ENCODE peak calls at places on chromosomes 13 and 19, in ten cellular contexts. One of them, this sample, is unnamed. For H3K4me1, the result is how much of the 10 kb centered on the place peaks cover.

GRCh38 chr19:54473071-54473941 is at the start of gene CDC42EP5:
- DNase-seq in mammary epithelial cell: peak
- DNase-seq in neuronal stem cell: no peak
- DNase-seq in CD8-positive, alpha-beta T cell: no peak
- DNase-seq in heart right ventricle: peak
- DNase-seq in A549: no peak
- DNase-seq in gastrocnemius medialis: no peak
- DNase-seq in HCT116: no peak
- DNase-seq in neural progenitor cell: peak
- DNase-seq in HepG2: no peak
- DNase-seq in this sample: peak

GRCh38 chr13:91134773-91135124 is 212.7 kb upstream of the MIR17HG start:
- DNase-seq in gastrocnemius medialis: no peak
- DNase-seq in neural progenitor cell: no peak
- DNase-seq in mammary epithelial cell: no peak
- DNase-seq in heart right ventricle: no peak
- DNase-seq in HepG2: no peak
- DNase-seq in CD8-positive, alpha-beta T cell: no peak
- DNase-seq in HCT116: no peak
- DNase-seq in A549: no peak
- DNase-seq in neuronal stem cell: no peak
- DNase-seq in this sample: no peak

GRCh38 chr19:3276341-3276799 is 51.9 kb downstream of the CELF5 start:
- DNase-seq in HepG2: peak
- DNase-seq in mammary epithelial cell: peak
- DNase-seq in HCT116: peak
- DNase-seq in neuronal stem cell: no peak
- DNase-seq in heart right ventricle: no peak
- DNase-seq in CD8-positive, alpha-beta T cell: peak
- DNase-seq in neural progenitor cell: peak
- DNase-seq in A549: peak
- DNase-seq in gastrocnemius medialis: no peak
- DNase-seq in this sample: no peak

GRCh38 chr13:30874111-30874510 is 32.0 kb upstream of the MEDAG start:
- DNase-seq in neural progenitor cell: no peak
- DNase-seq in gastrocnemius medialis: no peak
- DNase-seq in CD8-positive, alpha-beta T cell: no peak
- DNase-seq in heart right ventricle: no peak
- DNase-seq in neuronal stem cell: no peak
- DNase-seq in A549: no peak
- DNase-seq in HepG2: no peak
- DNase-seq in HCT116: no peak
- DNase-seq in mammary epithelial cell: no peak
- DNase-seq in this sample: no peak

GRCh38 chr13:79435549-79435948 is 29.5 kb upstream of the RBM26 start:
- DNase-seq in A549: no peak
- DNase-seq in neuronal stem cell: no peak
- DNase-seq in HepG2: no peak
- DNase-seq in HCT116: no peak
- DNase-seq in mammary epithelial cell: peak
- DNase-seq in neural progenitor cell: no peak
- DNase-seq in gastrocnemius medialis: no peak
- DNase-seq in heart right ventricle: no peak
- DNase-seq in CD8-positive, alpha-beta T cell: no peak
- DNase-seq in this sample: no peak

GRCh38 chr13:113023694-113024430 is 54.8 kb downstream of the MCF2L start:
- DNase-seq in neuronal stem cell: no peak
- DNase-seq in gastrocnemius medialis: no peak
- DNase-seq in CD8-positive, alpha-beta T cell: no peak
- DNase-seq in HCT116: no peak
- DNase-seq in neural progenitor cell: no peak
- DNase-seq in mammary epithelial cell: no peak
- DNase-seq in heart right ventricle: peak
- DNase-seq in HepG2: peak
- DNase-seq in A549: no peak
- DNase-seq in this sample: no peak

GRCh38 chr13:23921451-23921888 is 24.2 kb upstream of the C1QTNF9B start:
- DNase-seq in HCT116: peak
- DNase-seq in A549: no peak
- DNase-seq in HepG2: peak
- DNase-seq in heart right ventricle: no peak
- DNase-seq in neuronal stem cell: peak
- DNase-seq in CD8-positive, alpha-beta T cell: no peak
- DNase-seq in mammary epithelial cell: peak
- DNase-seq in gastrocnemius medialis: no peak
- DNase-seq in neural progenitor cell: peak
- DNase-seq in this sample: no peak

GRCh38 chr13:105518086-105518485 is 1017.4 kb downstream of the EFNB2 start:
- DNase-seq in heart right ventricle: no peak
- DNase-seq in neuronal stem cell: no peak
- DNase-seq in neural progenitor cell: no peak
- DNase-seq in CD8-positive, alpha-beta T cell: no peak
- DNase-seq in mammary epithelial cell: no peak
- DNase-seq in HCT116: no peak
- DNase-seq in gastrocnemius medialis: no peak
- DNase-seq in A549: no peak
- DNase-seq in HepG2: no peak
- DNase-seq in this sample: no peak

GRCh38 chr19:811511-812048 is 10.2 kb downstream of the PLPPR3 start:
- DNase-seq in gastrocnemius medialis: no peak
- DNase-seq in CD8-positive, alpha-beta T cell: no peak
- DNase-seq in A549: no peak
- DNase-seq in HepG2: no peak
- DNase-seq in heart right ventricle: no peak
- DNase-seq in neural progenitor cell: no peak
- DNase-seq in mammary epithelial cell: no peak
- DNase-seq in neuronal stem cell: no peak
- DNase-seq in HCT116: no peak
- DNase-seq in this sample: no peak

GRCh38 chr13:32408296-32408998 is 19.5 kb downstream of the N4BP2L1 start:
- DNase-seq in neural progenitor cell: no peak
- DNase-seq in gastrocnemius medialis: no peak
- DNase-seq in HepG2: no peak
- DNase-seq in HCT116: no peak
- DNase-seq in CD8-positive, alpha-beta T cell: no peak
- DNase-seq in heart right ventricle: no peak
- DNase-seq in neuronal stem cell: no peak
- DNase-seq in mammary epithelial cell: no peak
- DNase-seq in A549: no peak
- DNase-seq in this sample: no peak

GRCh38 chr19:34994286-34994642 is 5.9 kb upstream of the GRAMD1A start:
- DNase-seq in gastrocnemius medialis: no peak
- DNase-seq in neuronal stem cell: no peak
- DNase-seq in mammary epithelial cell: no peak
- DNase-seq in A549: no peak
- DNase-seq in neural progenitor cell: no peak
- DNase-seq in CD8-positive, alpha-beta T cell: no peak
- DNase-seq in heart right ventricle: no peak
- DNase-seq in HCT116: no peak
- DNase-seq in HepG2: no peak
- DNase-seq in this sample: no peak

GRCh38 chr13:79589605-79590511 is 108.9 kb downstream of the NDFIP2 start:
- DNase-seq in neural progenitor cell: no peak
- DNase-seq in neuronal stem cell: no peak
- DNase-seq in A549: no peak
- DNase-seq in heart right ventricle: no peak
- DNase-seq in HepG2: no peak
- DNase-seq in CD8-positive, alpha-beta T cell: no peak
- DNase-seq in HCT116: no peak
- DNase-seq in gastrocnemius medialis: no peak
- DNase-seq in mammary epithelial cell: peak
- DNase-seq in this sample: no peak

GRCh38 chr19:49595006-49595818 is 4.2 kb downstream of the PRR12 start:
- DNase-seq in HCT116: no peak
- DNase-seq in A549: no peak
- DNase-seq in CD8-positive, alpha-beta T cell: no peak
- DNase-seq in neural progenitor cell: no peak
- DNase-seq in gastrocnemius medialis: no peak
- DNase-seq in mammary epithelial cell: no peak
- DNase-seq in HepG2: no peak
- DNase-seq in heart right ventricle: no peak
- DNase-seq in neuronal stem cell: no peak
- DNase-seq in this sample: no peak

DNA sequence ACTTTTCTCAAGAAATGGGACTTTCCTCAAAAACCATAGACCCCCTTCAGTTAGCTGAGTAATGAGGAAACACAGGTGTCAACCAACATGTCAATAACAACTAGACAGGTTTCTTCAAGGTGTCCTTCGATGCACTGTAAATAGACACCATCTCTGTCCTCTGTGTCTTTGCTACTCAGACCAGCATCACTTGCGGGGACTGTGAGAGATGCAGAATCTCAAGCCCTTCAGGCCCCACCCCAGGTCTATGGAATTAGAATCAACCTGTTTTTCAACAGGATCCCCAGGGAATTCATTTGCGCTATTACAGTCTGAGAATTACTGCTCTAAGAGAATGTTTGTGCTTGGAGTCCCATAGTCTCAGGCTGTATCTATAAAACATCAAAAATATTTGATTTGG is 469.9 kb downstream of the COG6 start:
- DNase-seq in A549: no peak
- DNase-seq in CD8-positive, alpha-beta T cell: no peak
- DNase-seq in HepG2: no peak
- DNase-seq in neuronal stem cell: no peak
- DNase-seq in HCT116: no peak
- DNase-seq in gastrocnemius medialis: no peak
- DNase-seq in mammary epithelial cell: no peak
- DNase-seq in heart right ventricle: no peak
- DNase-seq in neural progenitor cell: no peak
- DNase-seq in this sample: no peak
- H3K27ac ChIP-seq in A549: no peak
- H3K27ac ChIP-seq in CD8-positive, alpha-beta T cell: no peak
- H3K27ac ChIP-seq in HepG2: no peak
- H3K27ac ChIP-seq in neuronal stem cell: no peak
- H3K27ac ChIP-seq in HCT116: no peak
- H3K27ac ChIP-seq in gastrocnemius medialis: no peak
- H3K27ac ChIP-seq in mammary epithelial cell: no peak
- H3K27ac ChIP-seq in heart right ventricle: no peak
- H3K27ac ChIP-seq in neural progenitor cell: no peak
- H3K27ac ChIP-seq in this sample: no peak

DNA sequence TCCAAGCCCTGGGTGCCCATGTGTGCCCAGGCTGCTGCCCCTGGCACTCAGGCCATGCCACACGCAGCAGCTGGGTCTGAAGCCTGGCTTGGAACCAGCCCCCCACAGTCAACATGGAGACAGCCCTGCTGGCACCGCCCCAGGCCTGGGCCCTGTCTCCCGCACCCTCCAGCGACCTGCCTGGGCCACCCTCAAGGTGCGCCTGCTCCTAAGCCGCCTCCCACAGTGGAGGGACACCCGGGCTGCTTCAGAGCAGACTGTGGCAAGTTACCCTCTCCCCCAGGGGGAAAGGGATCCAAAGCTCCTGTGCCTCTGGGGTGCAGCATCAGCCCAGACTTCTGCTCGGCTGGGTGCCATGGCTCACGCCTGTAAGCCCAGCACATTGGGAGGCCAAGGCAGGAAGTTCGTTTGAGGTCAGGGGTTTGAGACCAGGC is 15.8 kb downstream of the ELL start:
- DNase-seq in gastrocnemius medialis: no peak
- DNase-seq in heart right ventricle: peak
- DNase-seq in mammary epithelial cell: no peak
- DNase-seq in neural progenitor cell: no peak
- DNase-seq in A549: no peak
- DNase-seq in CD8-positive, alpha-beta T cell: no peak
- DNase-seq in neuronal stem cell: no peak
- DNase-seq in HCT116: no peak
- DNase-seq in HepG2: no peak
- DNase-seq in this sample: no peak
- H3K4me1 ChIP-seq in gastrocnemius medialis: half or more
- H3K4me1 ChIP-seq in heart right ventricle: half or more
- H3K4me1 ChIP-seq in mammary epithelial cell: under half
- H3K4me1 ChIP-seq in neural progenitor cell: under half
- H3K4me1 ChIP-seq in A549: under half
- H3K4me1 ChIP-seq in CD8-positive, alpha-beta T cell: half or more
- H3K4me1 ChIP-seq in neuronal stem cell: under half
- H3K4me1 ChIP-seq in HCT116: under half
- H3K4me1 ChIP-seq in HepG2: half or more
- H3K4me1 ChIP-seq in this sample: half or more

GRCh38 chr19:10818306-10819123 is 17.5 kb downstream of the TMED1 start:
- DNase-seq in neuronal stem cell: no peak
- DNase-seq in A549: no peak
- DNase-seq in CD8-positive, alpha-beta T cell: no peak
- DNase-seq in gastrocnemius medialis: no peak
- DNase-seq in HCT116: no peak
- DNase-seq in mammary epithelial cell: no peak
- DNase-seq in neural progenitor cell: no peak
- DNase-seq in heart right ventricle: no peak
- DNase-seq in HepG2: no peak
- DNase-seq in this sample: no peak
- H3K4me3 ChIP-seq in neuronal stem cell: no peak
- H3K4me3 ChIP-seq in A549: no peak
- H3K4me3 ChIP-seq in CD8-positive, alpha-beta T cell: no peak
- H3K4me3 ChIP-seq in gastrocnemius medialis: no peak
- H3K4me3 ChIP-seq in HCT116: no peak
- H3K4me3 ChIP-seq in mammary epithelial cell: no peak
- H3K4me3 ChIP-seq in neural progenitor cell: no peak
- H3K4me3 ChIP-seq in heart right ventricle: peak
- H3K4me3 ChIP-seq in HepG2: no peak
- H3K4me3 ChIP-seq in this sample: peak

GRCh38 chr13:28286263-28286662 is 147.9 kb downstream of the PAN3 start:
- DNase-seq in CD8-positive, alpha-beta T cell: no peak
- DNase-seq in HCT116: no peak
- DNase-seq in heart right ventricle: no peak
- DNase-seq in A549: no peak
- DNase-seq in HepG2: no peak
- DNase-seq in gastrocnemius medialis: no peak
- DNase-seq in neuronal stem cell: no peak
- DNase-seq in neural progenitor cell: no peak
- DNase-seq in mammary epithelial cell: no peak
- DNase-seq in this sample: no peak
- H3K27ac ChIP-seq in CD8-positive, alpha-beta T cell: no peak
- H3K27ac ChIP-seq in HCT116: no peak
- H3K27ac ChIP-seq in heart right ventricle: no peak
- H3K27ac ChIP-seq in A549: no peak
- H3K27ac ChIP-seq in HepG2: no peak
- H3K27ac ChIP-seq in gastrocnemius medialis: no peak
- H3K27ac ChIP-seq in neuronal stem cell: no peak
- H3K27ac ChIP-seq in neural progenitor cell: no peak
- H3K27ac ChIP-seq in mammary epithelial cell: no peak
- H3K27ac ChIP-seq in this sample: no peak

This sample was measured in ascending aorta.